ENCODE peak calls at places on chromosome 5, in seven cellular contexts. Y is CD8-positive, alpha-beta T cell; U is tibial nerve; G is small intestine; F is thoracic aorta; T is aorta; Q is suprapubic skin. A is an unnamed sample.

GRCh38 chr5:173733831-173734491 is 117.5 kb upstream of the BOD1 start:
- DNase-seq in Y (no peak), U (no peak), G (no peak), F (no peak), T (no peak), Q (no peak), A (no peak)

GRCh38 chr5:14449052-14449661 is 132.4 kb upstream of the OTULINL start:
- DNase-seq in Y (no peak), U (no peak), G (no peak), F (no peak), T (no peak), Q (no peak), A (no peak)

GRCh38 chr5:129921204-129921603 is 16.9 kb downstream of the CHSY3 start:
- DNase-seq in Y (no peak), U (no peak), G (no peak), F (no peak), T (no peak), Q (no peak), A (no peak)

GRCh38 chr5:3124410-3124809 is 372.9 kb upstream of the IRX2 start:
- DNase-seq in Y (no peak), U (no peak), G (no peak), F (no peak), T (no peak), Q (no peak), A (no peak)

GRCh38 chr5:137462816-137463520 is 36.2 kb downstream of the SPOCK1 start:
- DNase-seq in Y (no peak), U (no peak), G (no peak), F (no peak), T (no peak), Q (no peak), A (no peak)

GRCh38 chr5:107215581-107215980 is 455.2 kb downstream of the EFNA5 start:
- DNase-seq in Y (no peak), U (no peak), G (no peak), F (no peak), T (no peak), Q (no peak), A (no peak)

GRCh38 chr5:171852255-171852681 is 66.7 kb downstream of the SMIM23 start:
- DNase-seq in Y (no peak), U (no peak), G (no peak), F (no peak), T (no peak), Q (no peak), A (no peak)

GRCh38 chr5:66558562-66558961 is 37.6 kb upstream of the MAST4 start:
- DNase-seq in Y (no peak), U (no peak), G (no peak), F (no peak), T (no peak), Q (no peak), A (no peak)

GRCh38 chr5:149824115-149824514 is 94.0 kb downstream of the PPARGC1B start:
- DNase-seq in Y (no peak), U (no peak), G (no peak), F (no peak), T (no peak), Q (no peak), A (no peak)

GRCh38 chr5:81044868-81045267 is 84.7 kb downstream of the RASGRF2 start:
- DNase-seq in Y (no peak), U (no peak), G (no peak), F (no peak), T (no peak), Q (no peak), A (no peak)

GRCh38 chr5:83564069-83564749 is 92.7 kb downstream of the VCAN start:
- DNase-seq in Y (no peak), U (no peak), G (peak; percentile 36), F (no peak), T (no peak), Q (no peak), A (no peak)

GRCh38 chr5:177545487-177546261 is 8.7 kb downstream of the FAM193B start:
- DNase-seq in Y (no peak), U (peak; percentile 70), G (no peak), F (peak; percentile 65), T (peak; percentile 73), Q (peak; percentile 87), A (no peak)

GRCh38 chr5:7539571-7539970 is 143.6 kb downstream of the ADCY2 start:
- DNase-seq in Y (no peak), U (no peak), G (no peak), F (no peak), T (no peak), Q (no peak), A (no peak)

GRCh38 chr5:13632676-13633075 is 311.8 kb downstream of the DNAH5 start:
- DNase-seq in Y (no peak), U (no peak), G (no peak), F (no peak), T (no peak), Q (no peak), A (no peak)

GRCh38 chr5:139820130-139820529 is 24.5 kb downstream of the PSD2 start:
- DNase-seq in Y (no peak), U (no peak), G (no peak), F (no peak), T (no peak), Q (no peak), A (no peak)

GRCh38 chr5:11504794-11505193 is 399.5 kb downstream of the CTNND2 start:
- DNase-seq in Y (no peak), U (no peak), G (no peak), F (no peak), T (no peak), Q (no peak), A (no peak)

GRCh38 chr5:16051246-16051645 is 128.3 kb downstream of the MARCHF11 start:
- DNase-seq in Y (no peak), U (no peak), G (no peak), F (no peak), T (no peak), Q (no peak), A (no peak)

GRCh38 chr5:3391210-3391609 is 204.4 kb upstream of the IRX1 start:
- DNase-seq in Y (no peak), U (no peak), G (no peak), F (no peak), T (no peak), Q (no peak), A (no peak)

GRCh38 chr5:67648201-67648671 is 451.6 kb upstream of the CD180 start:
- DNase-seq in Y (no peak), U (peak; percentile 67), G (no peak), F (no peak), T (peak; percentile 82), Q (peak; percentile 84), A (peak; percentile 92)

GRCh38 chr5:14925326-14925725 is 53.7 kb upstream of the ANKH start:
- DNase-seq in Y (no peak), U (no peak), G (no peak), F (no peak), T (no peak), Q (no peak), A (no peak)

GRCh38 chr5:92687793-92688467 is 893.1 kb downstream of the NR2F1-AS1 start:
- DNase-seq in Y (no peak), U (no peak), G (no peak), F (no peak), T (no peak), Q (no peak), A (no peak)

DNA sequence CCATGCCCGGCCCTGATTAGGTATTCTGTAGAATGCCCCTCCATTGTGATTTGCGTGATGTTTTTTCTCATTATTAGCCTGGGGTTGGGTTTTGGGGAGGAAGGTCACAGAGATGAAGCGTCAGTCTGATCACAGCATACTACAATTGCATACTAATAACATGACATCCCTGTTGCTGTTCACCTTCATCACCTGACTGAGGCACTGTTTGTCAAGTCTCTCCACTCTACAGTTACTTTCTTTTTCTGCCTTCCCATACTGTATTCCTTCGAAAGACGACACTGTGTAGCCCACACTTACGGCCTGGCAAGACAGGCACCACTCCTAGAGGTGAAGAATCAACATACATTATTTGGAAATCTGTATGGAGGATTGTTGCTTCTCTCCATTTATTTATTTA is 5.5 kb downstream of the ZNF354C start:
- DNase-seq in Y (no peak), U (no peak), G (no peak), F (no peak), T (no peak), Q (no peak), A (no peak)
- H3K9me3 ChIP-seq in Y (peaks cover 17% of the 10 kb centered on the region), U (no peaks in the 10 kb centered on the region), G (no peaks in the 10 kb centered on the region), F (peaks cover 49% of the 10 kb centered on the region), T (peaks cover 19% of the 10 kb centered on the region), Q (peaks cover 30% of the 10 kb centered on the region), A (no peaks in the 10 kb centered on the region)

GRCh38 chr5:141343953-141344463 is 379 bp downstream of the PCDHGA3 start:
- DNase-seq in Y (no peak), U (no peak), G (no peak), F (no peak), T (no peak), Q (no peak), A (no peak)

GRCh38 chr5:141338538-141339306 is at the start of gene PCDHGA2:
- DNase-seq in Y (no peak), U (no peak), G (no peak), F (no peak), T (no peak), Q (no peak), A (no peak)

GRCh38 chr5:141343242-141343952 is at the start of gene PCDHGA3:
- DNase-seq in Y (no peak), U (no peak), G (no peak), F (no peak), T (no peak), Q (no peak), A (no peak)

GRCh38 chr5:141345327-141345726 is 1.7 kb downstream of the PCDHGA3 start:
- DNase-seq in Y (no peak), U (no peak), G (no peak), F (no peak), T (no peak), Q (no peak), A (no peak)

DNA sequence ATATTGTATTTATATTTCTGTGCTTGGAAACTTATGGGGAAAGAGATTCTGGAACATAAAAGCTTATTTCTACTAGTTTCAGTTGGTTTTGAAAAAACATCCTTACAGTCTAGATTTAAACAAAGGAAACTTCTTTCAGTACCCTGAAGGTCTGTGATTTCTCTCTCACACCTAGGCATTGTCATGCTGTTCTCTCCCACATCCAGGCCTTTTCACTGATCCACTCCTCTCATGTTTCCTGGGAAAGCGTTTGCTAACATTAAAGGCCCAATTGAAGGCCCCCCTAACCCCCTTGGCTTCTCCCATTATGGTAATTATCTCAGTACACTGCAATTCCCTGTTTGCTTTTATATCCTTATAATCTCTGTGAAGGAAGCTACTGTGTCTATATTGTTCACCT is 856 bp upstream of the PCDHGA3 start:
- DNase-seq in Y (no peak), U (no peak), G (no peak), F (no peak), T (no peak), Q (no peak), A (no peak)
- H3K9me3 ChIP-seq in Y (peaks cover 11% of the 10 kb centered on the region), U (peaks cover 7% of the 10 kb centered on the region), G (peaks cover 2% of the 10 kb centered on the region), F (peaks cover 89% of the 10 kb centered on the region), T (peaks cover 42% of the 10 kb centered on the region), Q (peaks cover 31% of the 10 kb centered on the region), A (no peaks in the 10 kb centered on the region)

GRCh38 chr5:165457854-165458481 is 1952.5 kb downstream of the MAT2B start:
- DNase-seq in Y (no peak), U (no peak), G (peak; percentile 0), F (no peak), T (no peak), Q (no peak), A (no peak)
- H3K9me3 ChIP-seq in Y (no peaks in the 10 kb centered on the region), U (no peaks in the 10 kb centered on the region), G (no peaks in the 10 kb centered on the region), F (no peaks in the 10 kb centered on the region), T (no peaks in the 10 kb centered on the region), Q (no peaks in the 10 kb centered on the region), A (no peaks in the 10 kb centered on the region)

DNA sequence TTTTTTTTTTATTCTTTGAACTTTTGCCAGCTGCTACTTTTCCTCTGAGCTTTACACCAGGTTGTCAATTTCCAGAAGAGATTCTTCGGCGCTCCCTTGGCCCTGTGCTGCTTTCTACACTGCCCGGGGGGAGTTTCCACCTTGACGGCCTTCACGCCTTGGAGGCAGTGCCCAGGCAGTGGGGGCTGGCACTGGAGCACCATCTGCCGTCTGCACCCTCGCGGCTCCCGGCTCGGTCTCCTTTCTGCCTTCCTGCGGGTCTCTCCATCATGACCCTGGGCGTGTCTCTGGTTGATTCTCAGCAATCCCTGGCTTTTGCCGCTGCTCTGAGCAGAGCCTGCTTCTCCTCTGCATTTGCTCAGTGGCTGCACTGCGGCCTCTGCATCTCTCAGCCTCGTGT is 2.9 kb downstream of the SLC6A18 start:
- DNase-seq in Y (no peak), U (no peak), G (no peak), F (no peak), T (no peak), Q (no peak), A (no peak)
- H3K9me3 ChIP-seq in Y (no peaks in the 10 kb centered on the region), U (no peaks in the 10 kb centered on the region), G (no peaks in the 10 kb centered on the region), F (no peaks in the 10 kb centered on the region), T (no peaks in the 10 kb centered on the region), Q (no peaks in the 10 kb centered on the region), A (no peaks in the 10 kb centered on the region)

A was measured in prostate gland.